ENCODE peak calls at places on chromosome 9, in ten cellular contexts. One of them, this sample, is unnamed. For H3K4me1 and H3K27me3, the result is how much of the 10 kb centered on the place peaks cover.

GRCh38 chr9:131697097-131697496 is 42.8 kb downstream of the RAPGEF1 start:
- DNase-seq in cardiac muscle cell: peak
- DNase-seq in heart left ventricle: no peak
- DNase-seq in neural progenitor cell: no peak
- DNase-seq in adrenal gland: peak
- DNase-seq in trophoblast cell: no peak
- DNase-seq in transverse colon: no peak
- DNase-seq in ovary: peak
- DNase-seq in sigmoid colon: peak
- DNase-seq in CD8-positive, alpha-beta memory T cell: no peak
- DNase-seq in this sample: no peak

GRCh38 chr9:89967527-89967926 is 362.7 kb downstream of the GADD45G start:
- DNase-seq in transverse colon: no peak
- DNase-seq in adrenal gland: no peak
- DNase-seq in sigmoid colon: no peak
- DNase-seq in ovary: no peak
- DNase-seq in trophoblast cell: no peak
- DNase-seq in neural progenitor cell: no peak
- DNase-seq in heart left ventricle: no peak
- DNase-seq in cardiac muscle cell: no peak
- DNase-seq in CD8-positive, alpha-beta memory T cell: no peak
- DNase-seq in this sample: no peak

GRCh38 chr9:72912476-72913381 is 40.1 kb downstream of the ALDH1A1 start:
- DNase-seq in heart left ventricle: no peak
- DNase-seq in cardiac muscle cell: peak
- DNase-seq in transverse colon: no peak
- DNase-seq in CD8-positive, alpha-beta memory T cell: no peak
- DNase-seq in adrenal gland: no peak
- DNase-seq in neural progenitor cell: no peak
- DNase-seq in ovary: no peak
- DNase-seq in sigmoid colon: no peak
- DNase-seq in trophoblast cell: no peak
- DNase-seq in this sample: no peak

GRCh38 chr9:72476617-72477375 is 44.6 kb upstream of the TMC1 start:
- DNase-seq in adrenal gland: no peak
- DNase-seq in heart left ventricle: no peak
- DNase-seq in sigmoid colon: no peak
- DNase-seq in CD8-positive, alpha-beta memory T cell: no peak
- DNase-seq in transverse colon: peak
- DNase-seq in trophoblast cell: peak
- DNase-seq in cardiac muscle cell: no peak
- DNase-seq in neural progenitor cell: no peak
- DNase-seq in ovary: no peak
- DNase-seq in this sample: peak

GRCh38 chr9:127351182-127352166 is 45.5 kb upstream of the SLC2A8 start:
- DNase-seq in neural progenitor cell: no peak
- DNase-seq in trophoblast cell: no peak
- DNase-seq in ovary: no peak
- DNase-seq in heart left ventricle: no peak
- DNase-seq in sigmoid colon: no peak
- DNase-seq in adrenal gland: no peak
- DNase-seq in cardiac muscle cell: no peak
- DNase-seq in transverse colon: no peak
- DNase-seq in CD8-positive, alpha-beta memory T cell: no peak
- DNase-seq in this sample: no peak

GRCh38 chr9:92610470-92611420 is 59.2 kb downstream of the IPPK start:
- DNase-seq in sigmoid colon: no peak
- DNase-seq in CD8-positive, alpha-beta memory T cell: no peak
- DNase-seq in trophoblast cell: no peak
- DNase-seq in heart left ventricle: peak
- DNase-seq in adrenal gland: no peak
- DNase-seq in ovary: no peak
- DNase-seq in neural progenitor cell: no peak
- DNase-seq in cardiac muscle cell: peak
- DNase-seq in transverse colon: no peak
- DNase-seq in this sample: no peak

GRCh38 chr9:73371801-73372200 is 220.1 kb downstream of the ANXA1 start:
- DNase-seq in sigmoid colon: no peak
- DNase-seq in neural progenitor cell: no peak
- DNase-seq in cardiac muscle cell: peak
- DNase-seq in adrenal gland: no peak
- DNase-seq in CD8-positive, alpha-beta memory T cell: no peak
- DNase-seq in trophoblast cell: no peak
- DNase-seq in heart left ventricle: no peak
- DNase-seq in ovary: no peak
- DNase-seq in transverse colon: no peak
- DNase-seq in this sample: no peak

GRCh38 chr9:109779711-109780452 is at the start of gene PALM2AKAP2:
- DNase-seq in adrenal gland: peak
- DNase-seq in CD8-positive, alpha-beta memory T cell: no peak
- DNase-seq in trophoblast cell: peak
- DNase-seq in neural progenitor cell: peak
- DNase-seq in transverse colon: peak
- DNase-seq in cardiac muscle cell: peak
- DNase-seq in ovary: no peak
- DNase-seq in sigmoid colon: peak
- DNase-seq in heart left ventricle: peak
- DNase-seq in this sample: peak

GRCh38 chr9:119195521-119195920 is 173.7 kb downstream of the BRINP1 start:
- DNase-seq in transverse colon: no peak
- DNase-seq in sigmoid colon: no peak
- DNase-seq in adrenal gland: no peak
- DNase-seq in trophoblast cell: no peak
- DNase-seq in CD8-positive, alpha-beta memory T cell: no peak
- DNase-seq in neural progenitor cell: no peak
- DNase-seq in ovary: no peak
- DNase-seq in heart left ventricle: no peak
- DNase-seq in cardiac muscle cell: no peak
- DNase-seq in this sample: no peak

GRCh38 chr9:110202232-110202631 is 5.7 kb downstream of the C9orf152 start:
- DNase-seq in CD8-positive, alpha-beta memory T cell: no peak
- DNase-seq in transverse colon: no peak
- DNase-seq in ovary: no peak
- DNase-seq in trophoblast cell: no peak
- DNase-seq in neural progenitor cell: no peak
- DNase-seq in heart left ventricle: no peak
- DNase-seq in sigmoid colon: no peak
- DNase-seq in cardiac muscle cell: no peak
- DNase-seq in adrenal gland: no peak
- DNase-seq in this sample: no peak

GRCh38 chr9:8492679-8493078 is 693.1 kb upstream of the DMAC1 start:
- DNase-seq in trophoblast cell: peak
- DNase-seq in sigmoid colon: no peak
- DNase-seq in adrenal gland: no peak
- DNase-seq in neural progenitor cell: no peak
- DNase-seq in CD8-positive, alpha-beta memory T cell: no peak
- DNase-seq in cardiac muscle cell: no peak
- DNase-seq in heart left ventricle: no peak
- DNase-seq in transverse colon: no peak
- DNase-seq in ovary: no peak
- DNase-seq in this sample: no peak

GRCh38 chr9:15231788-15232635 is 75.0 kb downstream of the TTC39B start:
- DNase-seq in adrenal gland: no peak
- DNase-seq in sigmoid colon: no peak
- DNase-seq in transverse colon: no peak
- DNase-seq in trophoblast cell: peak
- DNase-seq in heart left ventricle: no peak
- DNase-seq in CD8-positive, alpha-beta memory T cell: no peak
- DNase-seq in neural progenitor cell: peak
- DNase-seq in cardiac muscle cell: peak
- DNase-seq in ovary: no peak
- DNase-seq in this sample: no peak

GRCh38 chr9:136740491-136740890 is 2.2 kb downstream of the LCN10 start:
- DNase-seq in CD8-positive, alpha-beta memory T cell: no peak
- DNase-seq in cardiac muscle cell: no peak
- DNase-seq in ovary: no peak
- DNase-seq in trophoblast cell: no peak
- DNase-seq in transverse colon: no peak
- DNase-seq in neural progenitor cell: no peak
- DNase-seq in adrenal gland: no peak
- DNase-seq in heart left ventricle: no peak
- DNase-seq in sigmoid colon: no peak
- DNase-seq in this sample: no peak
- H3K27ac ChIP-seq in CD8-positive, alpha-beta memory T cell: no peak
- H3K27ac ChIP-seq in cardiac muscle cell: no peak
- H3K27ac ChIP-seq in ovary: no peak
- H3K27ac ChIP-seq in trophoblast cell: no peak
- H3K27ac ChIP-seq in transverse colon: no peak
- H3K27ac ChIP-seq in neural progenitor cell: no peak
- H3K27ac ChIP-seq in adrenal gland: no peak
- H3K27ac ChIP-seq in heart left ventricle: no peak
- H3K27ac ChIP-seq in sigmoid colon: no peak
- H3K27ac ChIP-seq in this sample: no peak

DNA sequence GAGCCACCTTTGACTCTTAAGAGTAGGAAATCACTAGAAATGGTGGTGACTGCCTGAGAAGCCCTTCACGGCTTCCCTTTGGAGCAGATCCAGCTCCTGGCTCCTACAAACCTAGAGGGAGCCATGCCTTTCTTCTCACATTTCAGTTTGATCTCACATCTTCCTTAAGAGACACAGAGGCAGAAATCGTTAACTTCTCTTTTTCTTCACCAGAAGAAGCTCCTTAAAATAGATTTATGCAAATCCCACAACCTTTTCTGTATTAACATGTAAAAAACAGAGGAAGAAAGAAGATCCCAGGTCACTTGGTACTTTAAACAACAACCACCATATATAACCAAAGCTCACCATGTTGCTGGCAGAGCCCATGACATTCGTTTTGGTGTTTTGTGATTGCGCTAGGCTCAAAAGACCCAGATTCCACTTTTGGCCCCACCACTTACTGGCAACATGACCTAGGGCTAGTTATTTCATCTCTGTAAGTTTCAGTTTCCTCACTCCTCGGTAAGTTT is 29.6 kb downstream of the PAX5 start:
- DNase-seq in CD8-positive, alpha-beta memory T cell: no peak
- DNase-seq in sigmoid colon: no peak
- DNase-seq in ovary: no peak
- DNase-seq in transverse colon: no peak
- DNase-seq in adrenal gland: no peak
- DNase-seq in cardiac muscle cell: no peak
- DNase-seq in trophoblast cell: no peak
- DNase-seq in neural progenitor cell: no peak
- DNase-seq in heart left ventricle: no peak
- DNase-seq in this sample: no peak
- H3K4me1 ChIP-seq in CD8-positive, alpha-beta memory T cell: under half
- H3K4me1 ChIP-seq in sigmoid colon: under half
- H3K4me1 ChIP-seq in ovary: under half
- H3K4me1 ChIP-seq in transverse colon: under half
- H3K4me1 ChIP-seq in adrenal gland: under half
- H3K4me1 ChIP-seq in cardiac muscle cell: under half
- H3K4me1 ChIP-seq in trophoblast cell: under half
- H3K4me1 ChIP-seq in neural progenitor cell: under half
- H3K4me1 ChIP-seq in heart left ventricle: under half
- H3K4me1 ChIP-seq in this sample: under half

GRCh38 chr9:1042466-1042865 is 7.7 kb upstream of the DMRT2 start:
- DNase-seq in sigmoid colon: no peak
- DNase-seq in ovary: no peak
- DNase-seq in adrenal gland: no peak
- DNase-seq in cardiac muscle cell: peak
- DNase-seq in transverse colon: peak
- DNase-seq in CD8-positive, alpha-beta memory T cell: no peak
- DNase-seq in neural progenitor cell: no peak
- DNase-seq in heart left ventricle: no peak
- DNase-seq in trophoblast cell: no peak
- DNase-seq in this sample: no peak
- H3K27me3 ChIP-seq in sigmoid colon: half or more
- H3K27me3 ChIP-seq in ovary: under half
- H3K27me3 ChIP-seq in adrenal gland: half or more
- H3K27me3 ChIP-seq in cardiac muscle cell: half or more
- H3K27me3 ChIP-seq in transverse colon: half or more
- H3K27me3 ChIP-seq in CD8-positive, alpha-beta memory T cell: under half
- H3K27me3 ChIP-seq in neural progenitor cell: under half
- H3K27me3 ChIP-seq in heart left ventricle: half or more
- H3K27me3 ChIP-seq in trophoblast cell: half or more
- H3K27me3 ChIP-seq in this sample: under half

GRCh38 chr9:115116620-115117284 is 1.2 kb downstream of the TNC start:
- DNase-seq in trophoblast cell: no peak
- DNase-seq in transverse colon: no peak
- DNase-seq in adrenal gland: no peak
- DNase-seq in neural progenitor cell: no peak
- DNase-seq in ovary: no peak
- DNase-seq in cardiac muscle cell: no peak
- DNase-seq in CD8-positive, alpha-beta memory T cell: no peak
- DNase-seq in sigmoid colon: no peak
- DNase-seq in heart left ventricle: no peak
- DNase-seq in this sample: no peak

GRCh38 chr9:115114541-115114940 is 3.4 kb downstream of the TNC start:
- DNase-seq in adrenal gland: no peak
- DNase-seq in transverse colon: no peak
- DNase-seq in ovary: no peak
- DNase-seq in CD8-positive, alpha-beta memory T cell: no peak
- DNase-seq in trophoblast cell: no peak
- DNase-seq in neural progenitor cell: no peak
- DNase-seq in cardiac muscle cell: no peak
- DNase-seq in sigmoid colon: no peak
- DNase-seq in heart left ventricle: no peak
- DNase-seq in this sample: no peak

GRCh38 chr9:115115924-115116323 is 2.0 kb downstream of the TNC start:
- DNase-seq in neural progenitor cell: no peak
- DNase-seq in sigmoid colon: no peak
- DNase-seq in ovary: no peak
- DNase-seq in heart left ventricle: no peak
- DNase-seq in trophoblast cell: no peak
- DNase-seq in adrenal gland: no peak
- DNase-seq in transverse colon: no peak
- DNase-seq in cardiac muscle cell: no peak
- DNase-seq in CD8-positive, alpha-beta memory T cell: no peak
- DNase-seq in this sample: no peak

GRCh38 chr9:115114084-115114483 is 3.9 kb downstream of the TNC start:
- DNase-seq in ovary: no peak
- DNase-seq in trophoblast cell: no peak
- DNase-seq in sigmoid colon: no peak
- DNase-seq in CD8-positive, alpha-beta memory T cell: no peak
- DNase-seq in adrenal gland: no peak
- DNase-seq in transverse colon: no peak
- DNase-seq in neural progenitor cell: no peak
- DNase-seq in cardiac muscle cell: no peak
- DNase-seq in heart left ventricle: no peak
- DNase-seq in this sample: no peak

DNA sequence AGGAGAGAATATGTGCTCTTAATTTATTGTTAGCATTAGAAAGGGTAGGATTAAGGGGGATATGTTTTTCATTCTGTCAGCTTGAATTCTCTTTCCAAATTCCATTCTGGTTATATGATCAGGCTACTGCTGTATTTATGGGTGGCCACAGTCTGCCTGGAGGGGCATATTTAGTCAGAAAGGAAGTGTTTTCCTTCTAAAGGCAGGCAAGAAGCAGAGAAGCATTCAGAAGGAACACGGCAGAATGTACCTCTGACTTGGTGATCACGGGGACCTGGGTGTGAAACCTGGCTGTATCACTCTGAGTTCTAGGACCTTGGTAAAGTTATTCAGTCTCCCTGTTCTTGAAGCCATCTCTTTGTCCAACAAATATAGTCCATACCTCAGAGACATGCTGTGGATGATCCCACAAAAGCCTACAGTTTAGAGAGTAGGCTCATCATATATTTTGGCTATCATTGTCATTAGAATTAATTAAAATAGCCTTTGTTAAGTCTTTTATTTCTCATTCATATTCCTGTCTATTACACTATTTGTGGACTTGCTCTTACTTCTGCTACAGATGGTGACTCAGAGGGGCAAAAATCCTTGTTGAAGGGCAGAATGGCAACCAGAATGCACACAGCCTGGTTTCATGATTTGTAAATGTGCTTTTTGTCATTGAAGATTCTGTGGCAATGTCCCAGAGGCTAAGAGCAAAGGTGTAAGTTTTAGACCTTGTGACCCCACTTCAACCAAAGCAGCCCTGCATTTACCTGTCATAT is 2.7 kb downstream of the TNC start:
- DNase-seq in sigmoid colon: no peak
- DNase-seq in cardiac muscle cell: no peak
- DNase-seq in CD8-positive, alpha-beta memory T cell: no peak
- DNase-seq in neural progenitor cell: no peak
- DNase-seq in trophoblast cell: no peak
- DNase-seq in ovary: no peak
- DNase-seq in heart left ventricle: no peak
- DNase-seq in transverse colon: no peak
- DNase-seq in adrenal gland: no peak
- DNase-seq in this sample: no peak
- H3K27ac ChIP-seq in sigmoid colon: peak
- H3K27ac ChIP-seq in cardiac muscle cell: no peak
- H3K27ac ChIP-seq in CD8-positive, alpha-beta memory T cell: no peak
- H3K27ac ChIP-seq in neural progenitor cell: no peak
- H3K27ac ChIP-seq in trophoblast cell: no peak
- H3K27ac ChIP-seq in ovary: no peak
- H3K27ac ChIP-seq in heart left ventricle: no peak
- H3K27ac ChIP-seq in transverse colon: peak
- H3K27ac ChIP-seq in adrenal gland: no peak
- H3K27ac ChIP-seq in this sample: no peak

This sample was measured in naive thymus-derived CD4-positive, alpha-beta T cell.